ENCODE peak calls at places on chromosome 5, in eight cellular contexts. T is IMR-90, V is colonic mucosa, M is heart left ventricle, E is endodermal cell, A is lower lobe of right lung, P is upper lobe of right lung, D is uterus. C is an unnamed sample. For H3K27me3, the result is how much of the 10 kb centered on the place peaks cover.

GRCh38 chr5:168765220-168766037 is 186.3 kb upstream of the PANK3 start:
- DNase-seq in T (no peak), V (no peak), M (no peak), E (no peak), A (no peak), P (no peak), D (peak), C (no peak)

GRCh38 chr5:157446077-157446930 is 13.7 kb upstream of the NIPAL4 start:
- DNase-seq in T (no peak), V (no peak), M (no peak), E (no peak), A (no peak), P (no peak), D (no peak), C (no peak)

GRCh38 chr5:35884125-35884788 is 27.6 kb downstream of the IL7R start:
- DNase-seq in T (peak), V (no peak), M (no peak), E (no peak), A (no peak), P (no peak), D (no peak), C (no peak)

GRCh38 chr5:27598576-27598975 is 560.2 kb upstream of the CDH9 start:
- DNase-seq in T (no peak), V (no peak), M (no peak), E (no peak), A (no peak), P (no peak), D (no peak), C (no peak)

GRCh38 chr5:65982635-65983034 is 56.3 kb downstream of the ERBIN start:
- DNase-seq in T (no peak), V (no peak), M (no peak), E (no peak), A (no peak), P (no peak), D (no peak), C (no peak)

GRCh38 chr5:102946414-102946813 is 173.5 kb downstream of the GIN1 start:
- DNase-seq in T (no peak), V (no peak), M (no peak), E (no peak), A (no peak), P (no peak), D (no peak), C (no peak)

GRCh38 chr5:40333459-40334241 is 346.1 kb upstream of the PTGER4 start:
- DNase-seq in T (peak), V (no peak), M (no peak), E (no peak), A (no peak), P (no peak), D (no peak), C (no peak)

GRCh38 chr5:90954951-90955635 is 396.5 kb downstream of the ADGRV1 start:
- DNase-seq in T (no peak), V (no peak), M (no peak), E (no peak), A (no peak), P (no peak), D (no peak), C (no peak)

GRCh38 chr5:96904054-96904931 is 28.0 kb downstream of the ERAP2 start:
- DNase-seq in T (peak), V (no peak), M (no peak), E (no peak), A (no peak), P (no peak), D (no peak), C (no peak)

GRCh38 chr5:81838307-81838906 is 87.5 kb upstream of the SSBP2 start:
- DNase-seq in T (peak), V (peak), M (no peak), E (peak), A (no peak), P (no peak), D (no peak), C (peak)

GRCh38 chr5:127417534-127417933 is 99.9 kb upstream of the PRRC1 start:
- DNase-seq in T (no peak), V (no peak), M (no peak), E (no peak), A (no peak), P (no peak), D (no peak), C (no peak)

GRCh38 chr5:1987471-1987870 is 104.7 kb upstream of the IRX4 start:
- DNase-seq in T (no peak), V (no peak), M (no peak), E (no peak), A (no peak), P (no peak), D (no peak), C (no peak)

GRCh38 chr5:125281662-125282061 is 535.2 kb upstream of the ZNF608 start:
- DNase-seq in T (no peak), V (no peak), M (no peak), E (no peak), A (no peak), P (no peak), D (no peak), C (no peak)

GRCh38 chr5:98741926-98742325 is 31.5 kb upstream of the RGMB start:
- DNase-seq in T (no peak), V (no peak), M (no peak), E (no peak), A (no peak), P (no peak), D (no peak), C (no peak)

GRCh38 chr5:36573441-36573840 is 33.0 kb upstream of the SLC1A3 start:
- DNase-seq in T (peak), V (no peak), M (no peak), E (no peak), A (no peak), P (no peak), D (no peak), C (no peak)

GRCh38 chr5:124774002-124774318 is 27.5 kb upstream of the ZNF608 start:
- DNase-seq in T (no peak), V (no peak), M (no peak), E (no peak), A (no peak), P (no peak), D (no peak), C (no peak)

GRCh38 chr5:169686137-169686536 is 49.1 kb downstream of the DOCK2 start:
- DNase-seq in T (no peak), V (no peak), M (no peak), E (no peak), A (no peak), P (no peak), D (no peak), C (no peak)

GRCh38 chr5:116571568-116572321 is 2.9 kb downstream of the SEMA6A start:
- DNase-seq in T (no peak), V (peak), M (no peak), E (peak), A (no peak), P (no peak), D (no peak), C (peak)

GRCh38 chr5:87229780-87230179 is 37.9 kb upstream of the RASA1 start:
- DNase-seq in T (peak), V (no peak), M (no peak), E (no peak), A (no peak), P (no peak), D (no peak), C (no peak)

GRCh38 chr5:73447234-73448071 is 1.1 kb downstream of the FOXD1 start:
- DNase-seq in T (peak), V (peak), M (no peak), E (peak), A (peak), P (peak), D (peak), C (no peak)

GRCh38 chr5:76657683-76658311 is 34.6 kb upstream of the F2RL2 start:
- DNase-seq in T (no peak), V (no peak), M (no peak), E (no peak), A (no peak), P (no peak), D (no peak), C (no peak)

GRCh38 chr5:105503950-105504349 is 1941.4 kb upstream of the NUDT12 start:
- DNase-seq in T (peak), V (no peak), M (no peak), E (no peak), A (no peak), P (no peak), D (no peak), C (no peak)

GRCh38 chr5:101047181-101047580 is 144.1 kb upstream of the ST8SIA4 start:
- DNase-seq in T (no peak), V (no peak), M (no peak), E (no peak), A (no peak), P (no peak), D (no peak), C (no peak)

GRCh38 chr5:124889522-124889828 is 143.0 kb upstream of the ZNF608 start:
- DNase-seq in T (no peak), V (no peak), M (no peak), E (no peak), A (no peak), P (no peak), D (no peak), C (no peak)

GRCh38 chr5:124372457-124372856 is 374.0 kb downstream of the ZNF608 start:
- DNase-seq in T (no peak), V (no peak), M (no peak), E (no peak), A (no peak), P (no peak), D (peak), C (no peak)

GRCh38 chr5:168365581-168366081 is 74.2 kb downstream of the WWC1 start:
- DNase-seq in T (peak), V (peak), M (no peak), E (peak), A (peak), P (peak), D (no peak), C (peak)

GRCh38 chr5:129399069-129399468 is 61.0 kb upstream of the ADAMTS19 start:
- DNase-seq in T (no peak), V (no peak), M (no peak), E (peak), A (no peak), P (no peak), D (no peak), C (no peak)

GRCh38 chr5:159097461-159098284 is 2.0 kb downstream of the EBF1 start:
- DNase-seq in T (peak), V (no peak), M (peak), E (peak), A (peak), P (no peak), D (peak), C (no peak)

DNA sequence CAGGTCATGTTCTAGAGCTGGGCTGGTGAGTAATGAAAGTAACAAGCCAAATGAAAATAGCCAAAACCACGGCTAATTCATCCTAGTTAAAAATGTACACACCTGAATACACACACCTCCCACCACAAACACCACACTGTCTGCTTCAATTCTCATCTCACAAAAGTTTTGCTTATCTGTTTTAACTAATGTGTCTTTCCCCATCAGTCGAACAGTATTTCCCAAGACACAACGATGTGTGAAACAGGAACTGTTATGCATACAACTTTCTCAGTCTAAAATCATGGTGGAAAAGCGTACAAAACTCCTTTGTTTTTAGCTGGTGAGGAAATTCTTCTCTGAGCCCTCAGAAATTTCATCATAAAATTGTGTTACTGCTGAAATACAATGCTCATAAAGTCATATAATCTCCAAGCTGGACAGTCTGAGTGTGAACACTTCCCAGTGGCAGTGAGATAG is 242.4 kb downstream of the EFNA5 start:
- DNase-seq in T (no peak), V (no peak), M (no peak), E (no peak), A (no peak), P (no peak), D (no peak), C (no peak)
- H3K4me3 ChIP-seq in T (no peak), V (no peak), M (no peak), E (no peak), A (no peak), P (no peak), D (no peak), C (no peak)

DNA sequence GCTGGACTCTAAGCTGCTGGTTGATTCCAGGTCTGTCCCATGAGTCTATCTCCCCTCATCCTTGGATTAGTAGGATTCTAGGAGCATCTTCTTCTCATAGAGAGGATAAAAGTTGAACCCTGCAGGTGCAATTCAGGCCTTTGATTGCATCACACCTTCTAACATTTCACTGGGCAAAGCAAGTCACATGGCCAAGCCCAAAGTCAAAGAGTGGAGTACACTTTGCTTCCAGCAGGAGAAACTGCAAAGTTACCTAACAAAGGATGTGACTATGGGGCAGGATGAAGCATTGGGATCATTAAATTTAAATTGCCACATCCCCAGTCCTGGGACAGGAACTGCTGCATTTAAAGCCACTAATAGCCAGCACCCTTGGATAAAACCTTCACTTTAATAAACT is 51.0 kb upstream of the EGFLAM start:
- DNase-seq in T (peak), V (no peak), M (no peak), E (peak), A (no peak), P (no peak), D (no peak), C (no peak)
- H3K27me3 ChIP-seq in T (under half), V (under half), M (under half), E (under half), A (under half), P (under half), D (under half), C (under half)

GRCh38 chr5:151647320-151647861 is 39.3 kb downstream of the SPARC start:
- DNase-seq in T (no peak), V (no peak), M (no peak), E (no peak), A (no peak), P (no peak), D (no peak), C (no peak)
- H3K27ac ChIP-seq in T (no peak), V (no peak), M (no peak), E (no peak), A (no peak), P (no peak), D (no peak), C (no peak)

GRCh38 chr5:166164211-166164610 is 2127.2 kb upstream of the WWC1 start:
- DNase-seq in T (no peak), V (no peak), M (no peak), E (no peak), A (no peak), P (no peak), D (no peak), C (no peak)
- H3K4me3 ChIP-seq in T (no peak), V (no peak), M (no peak), E (no peak), A (no peak), P (no peak), D (no peak), C (no peak)

GRCh38 chr5:21895766-21896165 is 957.4 kb downstream of the CDH12 start:
- DNase-seq in T (no peak), V (no peak), M (no peak), E (no peak), A (no peak), P (no peak), D (no peak), C (no peak)
- H3K27me3 ChIP-seq in T (under half), V (under half), M (under half), E (under half), A (under half), P (under half), D (under half), C (under half)

GRCh38 chr5:143759368-143760136 is 52.4 kb upstream of the HMHB1 start:
- DNase-seq in T (peak), V (no peak), M (no peak), E (no peak), A (no peak), P (no peak), D (no peak), C (no peak)
- H3K27ac ChIP-seq in T (peak), V (no peak), M (no peak), E (no peak), A (no peak), P (no peak), D (no peak), C (no peak)

GRCh38 chr5:42826757-42827156 is 15.1 kb upstream of the SELENOP start:
- DNase-seq in T (no peak), V (no peak), M (no peak), E (no peak), A (no peak), P (no peak), D (no peak), C (no peak)

GRCh38 chr5:42824347-42824976 is 12.8 kb upstream of the SELENOP start:
- DNase-seq in T (no peak), V (no peak), M (no peak), E (no peak), A (no peak), P (no peak), D (no peak), C (peak)

GRCh38 chr5:42828661-42829060 is 17.0 kb upstream of the SELENOP start:
- DNase-seq in T (no peak), V (no peak), M (no peak), E (no peak), A (no peak), P (no peak), D (no peak), C (no peak)

GRCh38 chr5:42822558-42822957 is 10.9 kb upstream of the SELENOP start:
- DNase-seq in T (no peak), V (no peak), M (no peak), E (no peak), A (no peak), P (no peak), D (no peak), C (no peak)

GRCh38 chr5:42825422-42826148 is 13.9 kb upstream of the SELENOP start:
- DNase-seq in T (no peak), V (no peak), M (no peak), E (no peak), A (no peak), P (no peak), D (no peak), C (no peak)
- H3K4me3 ChIP-seq in T (no peak), V (no peak), M (no peak), E (no peak), A (no peak), P (no peak), D (no peak), C (no peak)

DNA sequence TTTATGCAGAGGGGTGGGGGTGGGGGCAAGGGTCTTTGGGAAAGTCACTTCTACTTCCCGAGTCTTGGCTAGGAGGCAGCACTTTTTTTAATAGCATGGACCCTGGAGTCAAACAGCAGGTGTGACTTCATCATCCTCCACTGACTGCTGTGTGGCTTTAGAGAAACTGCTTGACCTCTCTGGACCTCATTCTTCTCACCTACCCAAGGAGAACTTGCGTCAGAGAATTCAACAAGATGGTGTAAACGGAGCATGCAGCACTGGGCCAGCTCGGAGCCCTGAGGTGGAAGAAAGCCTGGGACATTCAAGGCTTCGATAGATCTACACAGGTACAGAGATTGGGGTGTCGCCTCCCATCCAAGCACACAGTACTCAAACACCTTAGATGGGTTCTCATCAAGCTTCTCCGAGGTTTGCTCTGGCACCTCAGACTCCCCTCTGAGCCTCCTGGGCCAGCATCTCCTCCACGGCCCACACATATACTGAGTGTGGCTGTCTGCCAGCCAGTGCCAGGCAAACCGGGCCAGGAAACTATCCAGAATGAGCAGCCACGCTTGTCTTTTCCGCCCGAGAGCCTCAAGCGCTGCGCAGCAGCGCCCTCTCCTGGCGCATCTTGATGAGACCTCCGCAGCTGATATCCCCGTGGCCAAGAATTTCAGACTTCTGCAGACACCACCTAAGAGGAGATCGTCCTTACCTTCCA is 4.6 kb upstream of the SLC25A48 start:
- DNase-seq in T (peak), V (peak), M (peak), E (peak), A (peak), P (peak), D (no peak), C (peak)
- H3K27me3 ChIP-seq in T (under half), V (under half), M (under half), E (under half), A (under half), P (under half), D (under half), C (under half)

GRCh38 chr5:131854134-131854533 is 57.3 kb upstream of the FNIP1 start:
- DNase-seq in T (peak), V (no peak), M (no peak), E (no peak), A (no peak), P (no peak), D (no peak), C (peak)
- H3K27ac ChIP-seq in T (no peak), V (no peak), M (no peak), E (no peak), A (no peak), P (no peak), D (no peak), C (no peak)